ENCODE peak calls at places on chromosomes 16 and 17, in four cellular contexts. J, R, M and T are unnamed samples. For H3K4me1, the result is how much of the 10 kb centered on the place peaks cover.

GRCh38 chr17:76492989-76493501 is 8.2 kb downstream of the RHBDF2 start:
- DNase-seq in J (peak), R (peak), M (peak), T (no peak)

GRCh38 chr17:77819497-77819896 is 139.0 kb upstream of the TNRC6C start:
- DNase-seq in J (no peak), R (no peak), M (no peak), T (no peak)

GRCh38 chr16:67822511-67822910 is 15.8 kb downstream of the TSNAXIP1 start:
- DNase-seq in J (no peak), R (no peak), M (peak), T (no peak)

GRCh38 chr17:5912927-5913565 is 157.1 kb upstream of the WSCD1 start:
- DNase-seq in J (no peak), R (no peak), M (no peak), T (no peak)

GRCh38 chr17:19897108-19897854 is 29.5 kb upstream of the ULK2 start:
- DNase-seq in J (peak), R (peak), M (no peak), T (peak)

GRCh38 chr17:73118876-73119485 is 26.5 kb upstream of the SLC39A11 start:
- DNase-seq in J (no peak), R (no peak), M (no peak), T (no peak)

GRCh38 chr17:66893382-66893781 is 58.5 kb downstream of the CACNG5 start:
- DNase-seq in J (no peak), R (no peak), M (peak), T (no peak)

GRCh38 chr17:6599364-6599763 is 41.1 kb downstream of the KIAA0753 start:
- DNase-seq in J (no peak), R (no peak), M (peak), T (no peak)

GRCh38 chr16:84650062-84650991 is 2.0 kb downstream of the KLHL36 start:
- DNase-seq in J (no peak), R (no peak), M (peak), T (peak)

GRCh38 chr17:1931759-1932579 is 93.2 kb downstream of the RTN4RL1 start:
- DNase-seq in J (peak), R (no peak), M (peak), T (peak)

GRCh38 chr17:5127910-5128309 is 12.1 kb downstream of the USP6 start:
- DNase-seq in J (no peak), R (no peak), M (no peak), T (no peak)

GRCh38 chr17:8222380-8222629 is 11.9 kb upstream of the AURKB start:
- DNase-seq in J (no peak), R (no peak), M (no peak), T (no peak)

GRCh38 chr16:51596247-51596646 is 445.2 kb upstream of the SALL1 start:
- DNase-seq in J (no peak), R (no peak), M (no peak), T (no peak)

GRCh38 chr16:3580686-3581085 is 3.5 kb upstream of the NLRC3 start:
- DNase-seq in J (no peak), R (no peak), M (peak), T (no peak)

GRCh38 chr17:6544770-6545169 is 11.6 kb downstream of the PITPNM3 start:
- DNase-seq in J (no peak), R (no peak), M (no peak), T (no peak)

GRCh38 chr17:3710951-3711383 is 12.7 kb upstream of the HASPIN start:
- DNase-seq in J (peak), R (no peak), M (peak), T (no peak)

GRCh38 chr16:67169642-67170167 is 633 bp upstream of the NOL3 start:
- DNase-seq in J (no peak), R (no peak), M (no peak), T (peak)

GRCh38 chr16:85461814-85462404 is 151.2 kb upstream of the GSE1 start:
- DNase-seq in J (no peak), R (peak), M (peak), T (peak)

GRCh38 chr17:82297280-82297803 is 20.1 kb downstream of the CD7 start:
- DNase-seq in J (peak), R (peak), M (no peak), T (peak)

GRCh38 chr16:84844049-84844350 is 24.2 kb downstream of the CRISPLD2 start:
- DNase-seq in J (no peak), R (no peak), M (no peak), T (no peak)

GRCh38 chr16:70701036-70701435 is 15.2 kb upstream of the MTSS2 start:
- DNase-seq in J (no peak), R (no peak), M (no peak), T (no peak)

GRCh38 chr16:56424404-56424765 is 960 bp downstream of the AMFR start:
- DNase-seq in J (no peak), R (no peak), M (no peak), T (no peak)

GRCh38 chr16:1204941-1205340 is 20.1 kb downstream of the TPSG1 start:
- DNase-seq in J (no peak), R (no peak), M (no peak), T (no peak)

GRCh38 chr16:27285676-27286196 is 17.2 kb upstream of the NSMCE1 start:
- DNase-seq in J (no peak), R (peak), M (no peak), T (peak)

GRCh38 chr17:64682261-64683181 is 20.4 kb upstream of the SMURF2 start:
- DNase-seq in J (peak), R (no peak), M (peak), T (no peak)

GRCh38 chr16:81928975-81929374 is 82.3 kb downstream of the SDR42E1 start:
- DNase-seq in J (no peak), R (no peak), M (no peak), T (no peak)

GRCh38 chr16:74226361-74226979 is 70.1 kb upstream of the PSMD7 start:
- DNase-seq in J (peak), R (no peak), M (peak), T (peak)

GRCh38 chr17:76905036-76905435 is 36.8 kb downstream of the MGAT5B start:
- DNase-seq in J (no peak), R (no peak), M (no peak), T (no peak)

GRCh38 chr17:34598161-34598776 is 18.9 kb downstream of the TMEM132E start:
- DNase-seq in J (no peak), R (no peak), M (no peak), T (peak)

GRCh38 chr16:73840710-73841109 is 455.9 kb upstream of the PSMD7 start:
- DNase-seq in J (no peak), R (no peak), M (no peak), T (no peak)

GRCh38 chr17:18980682-18981384 is 23.7 kb downstream of the FAM83G start:
- DNase-seq in J (no peak), R (no peak), M (peak), T (peak)

GRCh38 chr17:44636562-44636961 is 19.7 kb upstream of the MEIOC start:
- DNase-seq in J (peak), R (no peak), M (peak), T (peak)

GRCh38 chr16:69109486-69110270 is 4.2 kb downstream of the HAS3 start:
- DNase-seq in J (no peak), R (no peak), M (no peak), T (no peak)

DNA sequence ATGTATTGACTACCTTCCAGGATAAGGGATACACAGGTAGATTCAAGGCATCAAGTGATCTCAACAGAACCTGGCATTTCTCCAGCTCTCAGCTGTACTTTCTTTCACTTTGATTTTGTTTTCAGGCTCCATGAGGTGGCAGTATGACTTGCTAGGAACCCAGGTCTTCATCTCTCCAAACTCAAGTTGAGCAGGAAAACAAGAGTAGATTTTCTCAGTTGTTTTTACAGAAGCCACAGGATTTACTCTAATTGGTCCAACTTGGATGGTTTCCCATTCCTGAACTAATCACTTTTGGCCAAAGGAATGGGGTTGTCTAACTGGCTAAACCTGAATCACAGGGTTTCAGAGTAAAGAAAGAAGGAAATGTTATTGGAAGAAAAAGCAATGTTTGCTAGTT is 146.6 kb downstream of the TRIM37 start:
- DNase-seq in J (peak), R (no peak), M (peak), T (peak)
- TF ChIP-seq CTCF in J (peak), R (no peak), M (peak), T (peak)

GRCh38 chr16:58126451-58126968 is 2.7 kb downstream of the CFAP20 start:
- DNase-seq in J (no peak), R (no peak), M (no peak), T (no peak)

GRCh38 chr16:58127634-58128033 is 1.5 kb downstream of the CFAP20 start:
- DNase-seq in J (peak), R (no peak), M (no peak), T (no peak)

GRCh38 chr16:58125781-58126335 is 3.3 kb downstream of the CFAP20 start:
- DNase-seq in J (no peak), R (no peak), M (no peak), T (no peak)

GRCh38 chr16:58128181-58128631 is 975 bp downstream of the CFAP20 start:
- DNase-seq in J (no peak), R (no peak), M (no peak), T (no peak)

DNA sequence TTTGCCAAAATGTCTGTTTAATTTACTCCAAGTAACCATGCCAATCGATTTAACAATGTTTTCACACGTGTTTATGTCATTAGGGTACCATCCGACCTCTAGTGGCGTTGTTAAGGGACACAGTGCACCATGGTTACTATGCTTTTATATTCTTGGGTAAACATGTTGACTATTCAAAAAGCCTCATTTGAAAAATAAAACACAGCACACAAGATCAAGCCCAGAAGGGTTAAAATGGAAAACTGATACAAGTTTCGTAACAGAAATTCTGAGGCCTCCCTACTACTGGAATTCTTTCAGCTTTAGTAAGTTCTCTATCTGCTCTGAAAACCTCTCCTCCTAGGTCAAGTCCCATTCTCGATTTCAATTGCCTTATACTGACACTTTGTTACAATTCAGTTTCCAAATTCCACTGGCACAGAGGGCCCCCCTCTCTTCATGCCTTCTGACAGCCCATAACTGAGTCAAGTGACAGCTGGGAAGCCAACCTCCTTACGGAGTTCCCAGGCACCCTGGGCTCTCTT is 2.1 kb downstream of the CFAP20 start:
- DNase-seq in J (peak), R (no peak), M (peak), T (peak)
- H3K4me1 ChIP-seq in J (under half), R (under half), M (under half), T (under half)

GRCh38 chr17:32946375-32947135 is 18.6 kb downstream of the TMEM98 start:
- DNase-seq in J (no peak), R (no peak), M (no peak), T (no peak)
- H3K27ac ChIP-seq in J (no peak), R (no peak), M (no peak), T (no peak)

GRCh38 chr16:87238371-87238715 is 78.8 kb downstream of the C16orf95 start:
- DNase-seq in J (no peak), R (no peak), M (no peak), T (no peak)

GRCh38 chr16:87236516-87237115 is 80.6 kb downstream of the C16orf95 start:
- DNase-seq in J (no peak), R (no peak), M (no peak), T (no peak)

GRCh38 chr16:87241135-87241771 is 75.9 kb downstream of the C16orf95 start:
- DNase-seq in J (no peak), R (no peak), M (no peak), T (no peak)

GRCh38 chr16:87243383-87243964 is 73.7 kb downstream of the C16orf95 start:
- DNase-seq in J (no peak), R (no peak), M (no peak), T (no peak)

GRCh38 chr16:87240211-87241134 is 76.7 kb downstream of the C16orf95 start:
- DNase-seq in J (peak), R (no peak), M (peak), T (peak)
- TF ChIP-seq CTCF in J (no peak), R (no peak), M (no peak), T (no peak)

DNA sequence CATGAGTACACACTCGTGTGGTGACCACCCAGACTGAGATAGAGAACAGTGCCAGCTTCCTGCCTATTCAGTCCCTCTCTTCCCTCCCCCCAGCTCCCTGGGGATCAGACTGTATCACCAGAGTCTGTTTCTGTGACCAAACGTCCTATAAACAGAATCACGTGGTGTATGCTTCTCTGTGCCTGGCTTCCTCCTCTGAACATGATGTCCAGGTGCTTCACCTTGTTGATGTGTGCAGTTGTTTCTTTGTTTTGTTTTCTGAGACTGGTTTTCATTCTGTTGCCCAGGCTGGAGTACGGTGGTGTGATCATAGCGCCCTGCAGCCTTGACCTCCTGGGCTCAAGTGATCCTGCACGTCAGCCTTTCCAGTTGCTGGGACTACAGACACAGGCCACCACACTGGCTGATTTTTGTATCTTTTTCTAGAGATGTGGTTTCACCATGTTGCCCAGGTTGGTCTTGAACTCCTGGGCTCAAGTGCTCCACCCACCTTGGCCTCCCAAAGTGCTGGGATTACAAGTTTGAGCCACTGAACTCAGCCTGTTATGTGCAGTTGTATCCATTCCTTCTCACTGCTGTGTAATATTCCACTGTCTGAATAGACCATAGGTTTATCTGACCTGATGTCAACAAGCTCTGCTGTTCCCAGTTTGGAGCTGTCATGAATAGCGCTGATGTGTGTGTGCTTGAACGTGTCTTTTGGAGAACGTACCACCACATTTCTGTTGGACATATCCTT is 28.9 kb upstream of the PRM1 start:
- DNase-seq in J (no peak), R (no peak), M (no peak), T (no peak)
- H3K4me1 ChIP-seq in J (under half), R (under half), M (under half), T (under half)